ENCODE peak calls at places on chromosomes 2 and 18, in nine cellular contexts. One of them, this sample, is unnamed.

GRCh38 chr2:117137371-117137770 is 677.1 kb upstream of the DDX18 start:
- DNase-seq in left lung: no peak
- DNase-seq in astrocyte: no peak
- DNase-seq in posterior vena cava: no peak
- DNase-seq in tibial artery: no peak
- DNase-seq in RPMI7951: no peak
- DNase-seq in retina: no peak
- DNase-seq in AG20443: no peak
- DNase-seq in non-pigmented ciliary epithelial cell: no peak
- DNase-seq in this sample: no peak

GRCh38 chr18:21538230-21538629 is 62.3 kb downstream of the ESCO1 start:
- DNase-seq in AG20443: no peak
- DNase-seq in astrocyte: peak; percentile 4
- DNase-seq in non-pigmented ciliary epithelial cell: no peak
- DNase-seq in tibial artery: no peak
- DNase-seq in RPMI7951: no peak
- DNase-seq in posterior vena cava: no peak
- DNase-seq in retina: no peak
- DNase-seq in left lung: no peak
- DNase-seq in this sample: no peak

GRCh38 chr2:60558536-60558935 is 5.1 kb upstream of the BCL11A start:
- DNase-seq in astrocyte: no peak
- DNase-seq in non-pigmented ciliary epithelial cell: no peak
- DNase-seq in posterior vena cava: no peak
- DNase-seq in RPMI7951: no peak
- DNase-seq in AG20443: no peak
- DNase-seq in retina: no peak
- DNase-seq in tibial artery: no peak
- DNase-seq in left lung: no peak
- DNase-seq in this sample: no peak

GRCh38 chr18:58143391-58143790 is 99.4 kb downstream of the NEDD4L start:
- DNase-seq in retina: no peak
- DNase-seq in non-pigmented ciliary epithelial cell: no peak
- DNase-seq in posterior vena cava: no peak
- DNase-seq in tibial artery: no peak
- DNase-seq in left lung: no peak
- DNase-seq in RPMI7951: peak; percentile 62
- DNase-seq in AG20443: no peak
- DNase-seq in astrocyte: no peak
- DNase-seq in this sample: no peak

GRCh38 chr2:42693013-42693575 is 70.8 kb downstream of the OXER1 start:
- DNase-seq in RPMI7951: no peak
- DNase-seq in astrocyte: no peak
- DNase-seq in left lung: no peak
- DNase-seq in tibial artery: no peak
- DNase-seq in AG20443: no peak
- DNase-seq in non-pigmented ciliary epithelial cell: no peak
- DNase-seq in retina: no peak
- DNase-seq in posterior vena cava: no peak
- DNase-seq in this sample: no peak

GRCh38 chr2:3479430-3480320 is 39.7 kb downstream of the ADI1 start:
- DNase-seq in RPMI7951: no peak
- DNase-seq in left lung: no peak
- DNase-seq in retina: no peak
- DNase-seq in non-pigmented ciliary epithelial cell: no peak
- DNase-seq in posterior vena cava: peak; percentile 68
- DNase-seq in tibial artery: no peak
- DNase-seq in astrocyte: no peak
- DNase-seq in AG20443: no peak
- DNase-seq in this sample: no peak

GRCh38 chr2:215833531-215834162 is 179.7 kb downstream of the MREG start:
- DNase-seq in retina: no peak
- DNase-seq in left lung: no peak
- DNase-seq in astrocyte: peak; percentile 92
- DNase-seq in non-pigmented ciliary epithelial cell: no peak
- DNase-seq in posterior vena cava: no peak
- DNase-seq in tibial artery: no peak
- DNase-seq in RPMI7951: peak; percentile 77
- DNase-seq in AG20443: no peak
- DNase-seq in this sample: no peak

GRCh38 chr2:176419591-176420071 is 150.4 kb downstream of the MTX2 start:
- DNase-seq in left lung: no peak
- DNase-seq in RPMI7951: peak; percentile 53
- DNase-seq in tibial artery: no peak
- DNase-seq in posterior vena cava: no peak
- DNase-seq in AG20443: peak; percentile 55
- DNase-seq in astrocyte: peak; percentile 89
- DNase-seq in retina: no peak
- DNase-seq in non-pigmented ciliary epithelial cell: peak; percentile 67
- DNase-seq in this sample: no peak

GRCh38 chr2:113057127-113057526 is 1.9 kb upstream of the IL36RN start:
- DNase-seq in RPMI7951: no peak
- DNase-seq in astrocyte: no peak
- DNase-seq in AG20443: no peak
- DNase-seq in retina: no peak
- DNase-seq in non-pigmented ciliary epithelial cell: no peak
- DNase-seq in tibial artery: no peak
- DNase-seq in posterior vena cava: no peak
- DNase-seq in left lung: no peak
- DNase-seq in this sample: no peak

GRCh38 chr18:76407681-76408080 is 87.4 kb downstream of the ZNF516 start:
- DNase-seq in posterior vena cava: no peak
- DNase-seq in AG20443: no peak
- DNase-seq in RPMI7951: no peak
- DNase-seq in tibial artery: no peak
- DNase-seq in left lung: peak; percentile 69
- DNase-seq in non-pigmented ciliary epithelial cell: no peak
- DNase-seq in retina: no peak
- DNase-seq in astrocyte: no peak
- DNase-seq in this sample: no peak

GRCh38 chr2:239290618-239291504 is 110.0 kb downstream of the HDAC4 start:
- DNase-seq in astrocyte: peak; percentile 80
- DNase-seq in posterior vena cava: peak; percentile 80
- DNase-seq in tibial artery: peak; percentile 37
- DNase-seq in left lung: no peak
- DNase-seq in AG20443: peak; percentile 38
- DNase-seq in RPMI7951: no peak
- DNase-seq in retina: peak; percentile 67
- DNase-seq in non-pigmented ciliary epithelial cell: no peak
- DNase-seq in this sample: no peak

GRCh38 chr18:57154389-57154788 is 7.5 kb downstream of the BOD1L2 start:
- DNase-seq in left lung: no peak
- DNase-seq in RPMI7951: no peak
- DNase-seq in non-pigmented ciliary epithelial cell: no peak
- DNase-seq in AG20443: no peak
- DNase-seq in posterior vena cava: no peak
- DNase-seq in tibial artery: no peak
- DNase-seq in astrocyte: no peak
- DNase-seq in retina: peak; percentile 65
- DNase-seq in this sample: no peak

GRCh38 chr2:65788556-65788955 is 356.2 kb upstream of the SPRED2 start:
- DNase-seq in retina: no peak
- DNase-seq in AG20443: no peak
- DNase-seq in posterior vena cava: no peak
- DNase-seq in RPMI7951: no peak
- DNase-seq in left lung: no peak
- DNase-seq in astrocyte: no peak
- DNase-seq in tibial artery: no peak
- DNase-seq in non-pigmented ciliary epithelial cell: no peak
- DNase-seq in this sample: no peak

GRCh38 chr2:70472256-70472905 is 81.2 kb downstream of the TGFA start:
- DNase-seq in non-pigmented ciliary epithelial cell: no peak
- DNase-seq in AG20443: no peak
- DNase-seq in RPMI7951: no peak
- DNase-seq in retina: peak; percentile 69
- DNase-seq in astrocyte: no peak
- DNase-seq in posterior vena cava: no peak
- DNase-seq in left lung: no peak
- DNase-seq in tibial artery: no peak
- DNase-seq in this sample: no peak

GRCh38 chr2:68900496-68901198 is 29.4 kb upstream of the BMP10 start:
- DNase-seq in non-pigmented ciliary epithelial cell: no peak
- DNase-seq in astrocyte: no peak
- DNase-seq in AG20443: no peak
- DNase-seq in retina: no peak
- DNase-seq in tibial artery: no peak
- DNase-seq in left lung: no peak
- DNase-seq in RPMI7951: peak; percentile 29
- DNase-seq in posterior vena cava: no peak
- DNase-seq in this sample: no peak

GRCh38 chr2:164920430-164920829 is 34.9 kb downstream of the SLC38A11 start:
- DNase-seq in non-pigmented ciliary epithelial cell: peak; percentile 91
- DNase-seq in RPMI7951: peak; percentile 88
- DNase-seq in astrocyte: peak; percentile 90
- DNase-seq in retina: no peak
- DNase-seq in left lung: no peak
- DNase-seq in posterior vena cava: no peak
- DNase-seq in AG20443: peak; percentile 80
- DNase-seq in tibial artery: no peak
- DNase-seq in this sample: no peak

GRCh38 chr18:38368886-38369285 is 803.3 kb upstream of the CELF4 start:
- DNase-seq in retina: no peak
- DNase-seq in tibial artery: no peak
- DNase-seq in left lung: no peak
- DNase-seq in posterior vena cava: no peak
- DNase-seq in AG20443: no peak
- DNase-seq in astrocyte: no peak
- DNase-seq in non-pigmented ciliary epithelial cell: peak; percentile 11
- DNase-seq in RPMI7951: no peak
- DNase-seq in this sample: no peak

GRCh38 chr2:144152817-144153271 is 367.1 kb downstream of the ZEB2 start:
- DNase-seq in tibial artery: no peak
- DNase-seq in posterior vena cava: no peak
- DNase-seq in RPMI7951: peak; percentile 23
- DNase-seq in astrocyte: peak; percentile 73
- DNase-seq in AG20443: peak; percentile 60
- DNase-seq in non-pigmented ciliary epithelial cell: peak; percentile 50
- DNase-seq in retina: no peak
- DNase-seq in left lung: no peak
- DNase-seq in this sample: no peak

GRCh38 chr2:234665304-234665703 is 168.4 kb upstream of the ARL4C start:
- DNase-seq in left lung: no peak
- DNase-seq in astrocyte: no peak
- DNase-seq in RPMI7951: no peak
- DNase-seq in retina: no peak
- DNase-seq in posterior vena cava: no peak
- DNase-seq in AG20443: no peak
- DNase-seq in non-pigmented ciliary epithelial cell: no peak
- DNase-seq in tibial artery: no peak
- DNase-seq in this sample: no peak

GRCh38 chr18:5294113-5294617 is 1.4 kb downstream of the ZBTB14 start:
- DNase-seq in tibial artery: no peak
- DNase-seq in retina: peak; percentile 13
- DNase-seq in posterior vena cava: no peak
- DNase-seq in left lung: no peak
- DNase-seq in RPMI7951: peak; percentile 4
- DNase-seq in non-pigmented ciliary epithelial cell: no peak
- DNase-seq in astrocyte: no peak
- DNase-seq in AG20443: peak; percentile 8
- DNase-seq in this sample: no peak

GRCh38 chr2:143034292-143035074 is 94.7 kb upstream of the ARHGAP15 start:
- DNase-seq in AG20443: peak; percentile 69
- DNase-seq in tibial artery: peak; percentile 50
- DNase-seq in retina: peak; percentile 50
- DNase-seq in astrocyte: peak; percentile 55
- DNase-seq in posterior vena cava: no peak
- DNase-seq in RPMI7951: peak; percentile 81
- DNase-seq in left lung: no peak
- DNase-seq in non-pigmented ciliary epithelial cell: peak; percentile 40
- DNase-seq in this sample: peak; percentile 75

GRCh38 chr2:16726147-16726546 is 60.5 kb upstream of the CYRIA start:
- DNase-seq in tibial artery: no peak
- DNase-seq in posterior vena cava: no peak
- DNase-seq in AG20443: no peak
- DNase-seq in non-pigmented ciliary epithelial cell: no peak
- DNase-seq in RPMI7951: no peak
- DNase-seq in retina: no peak
- DNase-seq in astrocyte: no peak
- DNase-seq in left lung: no peak
- DNase-seq in this sample: no peak

GRCh38 chr2:217977840-217978535 is 24.8 kb downstream of the TNS1 start:
- DNase-seq in non-pigmented ciliary epithelial cell: no peak
- DNase-seq in astrocyte: no peak
- DNase-seq in posterior vena cava: peak; percentile 23
- DNase-seq in retina: no peak
- DNase-seq in left lung: no peak
- DNase-seq in tibial artery: peak; percentile 19
- DNase-seq in AG20443: no peak
- DNase-seq in RPMI7951: no peak
- DNase-seq in this sample: no peak

GRCh38 chr2:8357738-8358137 is 324.1 kb upstream of the ID2 start:
- DNase-seq in retina: no peak
- DNase-seq in astrocyte: no peak
- DNase-seq in left lung: no peak
- DNase-seq in AG20443: no peak
- DNase-seq in tibial artery: no peak
- DNase-seq in RPMI7951: no peak
- DNase-seq in non-pigmented ciliary epithelial cell: no peak
- DNase-seq in posterior vena cava: no peak
- DNase-seq in this sample: no peak

GRCh38 chr18:73992242-73993022 is 155.2 kb downstream of the FBXO15 start:
- DNase-seq in non-pigmented ciliary epithelial cell: no peak
- DNase-seq in AG20443: no peak
- DNase-seq in astrocyte: no peak
- DNase-seq in left lung: no peak
- DNase-seq in RPMI7951: peak; percentile 52
- DNase-seq in posterior vena cava: no peak
- DNase-seq in retina: no peak
- DNase-seq in tibial artery: no peak
- DNase-seq in this sample: no peak

GRCh38 chr18:9535430-9535972 is 60.2 kb downstream of the RALBP1 start:
- DNase-seq in astrocyte: peak; percentile 83
- DNase-seq in retina: no peak
- DNase-seq in AG20443: peak; percentile 93
- DNase-seq in tibial artery: peak; percentile 46
- DNase-seq in RPMI7951: no peak
- DNase-seq in posterior vena cava: no peak
- DNase-seq in left lung: no peak
- DNase-seq in non-pigmented ciliary epithelial cell: peak; percentile 86
- DNase-seq in this sample: no peak

GRCh38 chr2:231204581-231204980 is 6.2 kb downstream of the ARMC9 start:
- DNase-seq in non-pigmented ciliary epithelial cell: no peak
- DNase-seq in tibial artery: no peak
- DNase-seq in retina: no peak
- DNase-seq in astrocyte: no peak
- DNase-seq in RPMI7951: no peak
- DNase-seq in left lung: no peak
- DNase-seq in posterior vena cava: no peak
- DNase-seq in AG20443: no peak
- DNase-seq in this sample: no peak

GRCh38 chr18:63951302-63951705 is 2.2 kb downstream of the HMSD start:
- DNase-seq in tibial artery: no peak
- DNase-seq in AG20443: peak; percentile 18
- DNase-seq in non-pigmented ciliary epithelial cell: no peak
- DNase-seq in posterior vena cava: no peak
- DNase-seq in astrocyte: peak; percentile 18
- DNase-seq in retina: no peak
- DNase-seq in RPMI7951: peak; percentile 26
- DNase-seq in left lung: no peak
- DNase-seq in this sample: no peak

GRCh38 chr2:108069515-108070310 is 83.4 kb downstream of the SLC5A7 start:
- DNase-seq in astrocyte: no peak
- DNase-seq in tibial artery: no peak
- DNase-seq in posterior vena cava: no peak
- DNase-seq in AG20443: no peak
- DNase-seq in left lung: no peak
- DNase-seq in retina: no peak
- DNase-seq in RPMI7951: no peak
- DNase-seq in non-pigmented ciliary epithelial cell: no peak
- DNase-seq in this sample: no peak

GRCh38 chr18:60176271-60176670 is 196.3 kb downstream of the MC4R start:
- DNase-seq in non-pigmented ciliary epithelial cell: no peak
- DNase-seq in posterior vena cava: no peak
- DNase-seq in RPMI7951: no peak
- DNase-seq in left lung: no peak
- DNase-seq in AG20443: no peak
- DNase-seq in retina: no peak
- DNase-seq in tibial artery: no peak
- DNase-seq in astrocyte: no peak
- DNase-seq in this sample: no peak

GRCh38 chr2:144469788-144470187 is 50.1 kb downstream of the ZEB2 start:
- DNase-seq in posterior vena cava: no peak
- DNase-seq in AG20443: no peak
- DNase-seq in left lung: no peak
- DNase-seq in non-pigmented ciliary epithelial cell: no peak
- DNase-seq in astrocyte: no peak
- DNase-seq in retina: no peak
- DNase-seq in RPMI7951: no peak
- DNase-seq in tibial artery: no peak
- DNase-seq in this sample: no peak

This sample was measured in CD8-positive, alpha-beta memory T cell.